ENCODE peak calls at places on chromosomes 4 and X, in ten cellular contexts. One of them, this sample, is unnamed.

GRCh38 chr4:162830899-162831298 is 335.8 kb downstream of the NAF1 start:
- DNase-seq in Ammon's horn: no peak
- DNase-seq in stimulated activated CD4-positive, alpha-beta T cell treated with anti-CD3 and anti-CD28 coated beads, Interleukin-2, amount 100 ng/mL, for 48 hours: no peak
- DNase-seq in GM06990: no peak
- DNase-seq in hypothalamus: no peak
- DNase-seq in HT1080: no peak
- DNase-seq in B cell: no peak
- DNase-seq in sciatic nerve: no peak
- DNase-seq in endodermal cell: no peak
- DNase-seq in glutamatergic neuron: no peak
- DNase-seq in this sample: no peak

GRCh38 chrX:65406532-65406931 is 128.1 kb downstream of the LAS1L start:
- DNase-seq in Ammon's horn: no peak
- DNase-seq in stimulated activated CD4-positive, alpha-beta T cell treated with anti-CD3 and anti-CD28 coated beads, Interleukin-2, amount 100 ng/mL, for 48 hours: peak
- DNase-seq in GM06990: no peak
- DNase-seq in hypothalamus: no peak
- DNase-seq in HT1080: no peak
- DNase-seq in B cell: peak
- DNase-seq in sciatic nerve: no peak
- DNase-seq in endodermal cell: no peak
- DNase-seq in glutamatergic neuron: peak
- DNase-seq in this sample: peak

GRCh38 chrX:112961981-112962380 is 121.3 kb upstream of the AMOT start:
- DNase-seq in Ammon's horn: no peak
- DNase-seq in stimulated activated CD4-positive, alpha-beta T cell treated with anti-CD3 and anti-CD28 coated beads, Interleukin-2, amount 100 ng/mL, for 48 hours: no peak
- DNase-seq in GM06990: no peak
- DNase-seq in hypothalamus: no peak
- DNase-seq in HT1080: no peak
- DNase-seq in B cell: no peak
- DNase-seq in sciatic nerve: no peak
- DNase-seq in endodermal cell: no peak
- DNase-seq in glutamatergic neuron: no peak
- DNase-seq in this sample: no peak

GRCh38 chr4:91502365-91502764 is 801.4 kb upstream of the GRID2 start:
- DNase-seq in Ammon's horn: no peak
- DNase-seq in stimulated activated CD4-positive, alpha-beta T cell treated with anti-CD3 and anti-CD28 coated beads, Interleukin-2, amount 100 ng/mL, for 48 hours: no peak
- DNase-seq in GM06990: no peak
- DNase-seq in hypothalamus: no peak
- DNase-seq in HT1080: peak
- DNase-seq in B cell: no peak
- DNase-seq in sciatic nerve: no peak
- DNase-seq in endodermal cell: peak
- DNase-seq in glutamatergic neuron: no peak
- DNase-seq in this sample: peak

GRCh38 chrX:72102760-72103159 is 29.0 kb downstream of the RTL5 start:
- DNase-seq in Ammon's horn: no peak
- DNase-seq in stimulated activated CD4-positive, alpha-beta T cell treated with anti-CD3 and anti-CD28 coated beads, Interleukin-2, amount 100 ng/mL, for 48 hours: no peak
- DNase-seq in GM06990: no peak
- DNase-seq in hypothalamus: no peak
- DNase-seq in HT1080: no peak
- DNase-seq in B cell: no peak
- DNase-seq in sciatic nerve: no peak
- DNase-seq in endodermal cell: peak
- DNase-seq in glutamatergic neuron: no peak
- DNase-seq in this sample: no peak

GRCh38 chr4:79852305-79852730 is 220.7 kb downstream of the ANTXR2 start:
- DNase-seq in Ammon's horn: no peak
- DNase-seq in stimulated activated CD4-positive, alpha-beta T cell treated with anti-CD3 and anti-CD28 coated beads, Interleukin-2, amount 100 ng/mL, for 48 hours: no peak
- DNase-seq in GM06990: no peak
- DNase-seq in hypothalamus: no peak
- DNase-seq in HT1080: peak
- DNase-seq in B cell: no peak
- DNase-seq in sciatic nerve: no peak
- DNase-seq in endodermal cell: peak
- DNase-seq in glutamatergic neuron: peak
- DNase-seq in this sample: no peak

GRCh38 chrX:91434351-91435168 is at the start of gene PABPC5:
- DNase-seq in Ammon's horn: peak
- DNase-seq in stimulated activated CD4-positive, alpha-beta T cell treated with anti-CD3 and anti-CD28 coated beads, Interleukin-2, amount 100 ng/mL, for 48 hours: no peak
- DNase-seq in GM06990: peak
- DNase-seq in hypothalamus: peak
- DNase-seq in HT1080: peak
- DNase-seq in B cell: no peak
- DNase-seq in sciatic nerve: peak
- DNase-seq in endodermal cell: peak
- DNase-seq in glutamatergic neuron: peak
- DNase-seq in this sample: peak

GRCh38 chrX:149461746-149462145 is 43.4 kb downstream of the IDS start:
- DNase-seq in Ammon's horn: no peak
- DNase-seq in stimulated activated CD4-positive, alpha-beta T cell treated with anti-CD3 and anti-CD28 coated beads, Interleukin-2, amount 100 ng/mL, for 48 hours: no peak
- DNase-seq in GM06990: no peak
- DNase-seq in hypothalamus: no peak
- DNase-seq in HT1080: no peak
- DNase-seq in B cell: no peak
- DNase-seq in sciatic nerve: no peak
- DNase-seq in endodermal cell: no peak
- DNase-seq in glutamatergic neuron: no peak
- DNase-seq in this sample: no peak

GRCh38 chr4:2862528-2862927 is 18.9 kb downstream of the ADD1 start:
- DNase-seq in Ammon's horn: no peak
- DNase-seq in stimulated activated CD4-positive, alpha-beta T cell treated with anti-CD3 and anti-CD28 coated beads, Interleukin-2, amount 100 ng/mL, for 48 hours: no peak
- DNase-seq in GM06990: no peak
- DNase-seq in hypothalamus: no peak
- DNase-seq in HT1080: peak
- DNase-seq in B cell: no peak
- DNase-seq in sciatic nerve: no peak
- DNase-seq in endodermal cell: peak
- DNase-seq in glutamatergic neuron: no peak
- DNase-seq in this sample: peak

GRCh38 chrX:29662101-29662500 is 553.3 kb upstream of the MAGEB2 start:
- DNase-seq in Ammon's horn: no peak
- DNase-seq in stimulated activated CD4-positive, alpha-beta T cell treated with anti-CD3 and anti-CD28 coated beads, Interleukin-2, amount 100 ng/mL, for 48 hours: no peak
- DNase-seq in GM06990: no peak
- DNase-seq in hypothalamus: no peak
- DNase-seq in HT1080: peak
- DNase-seq in B cell: no peak
- DNase-seq in sciatic nerve: no peak
- DNase-seq in endodermal cell: no peak
- DNase-seq in glutamatergic neuron: no peak
- DNase-seq in this sample: no peak

GRCh38 chr4:81562093-81562492 is 90.4 kb upstream of the RASGEF1B start:
- DNase-seq in Ammon's horn: no peak
- DNase-seq in stimulated activated CD4-positive, alpha-beta T cell treated with anti-CD3 and anti-CD28 coated beads, Interleukin-2, amount 100 ng/mL, for 48 hours: no peak
- DNase-seq in GM06990: peak
- DNase-seq in hypothalamus: no peak
- DNase-seq in HT1080: no peak
- DNase-seq in B cell: peak
- DNase-seq in sciatic nerve: no peak
- DNase-seq in endodermal cell: no peak
- DNase-seq in glutamatergic neuron: no peak
- DNase-seq in this sample: no peak

GRCh38 chrX:68018248-68019203 is 414.8 kb downstream of the OPHN1 start:
- DNase-seq in Ammon's horn: no peak
- DNase-seq in stimulated activated CD4-positive, alpha-beta T cell treated with anti-CD3 and anti-CD28 coated beads, Interleukin-2, amount 100 ng/mL, for 48 hours: peak
- DNase-seq in GM06990: no peak
- DNase-seq in hypothalamus: no peak
- DNase-seq in HT1080: peak
- DNase-seq in B cell: no peak
- DNase-seq in sciatic nerve: no peak
- DNase-seq in endodermal cell: peak
- DNase-seq in glutamatergic neuron: peak
- DNase-seq in this sample: peak

GRCh38 chr4:127311924-127312323 is 320.8 kb upstream of the INTU start:
- DNase-seq in Ammon's horn: no peak
- DNase-seq in stimulated activated CD4-positive, alpha-beta T cell treated with anti-CD3 and anti-CD28 coated beads, Interleukin-2, amount 100 ng/mL, for 48 hours: no peak
- DNase-seq in GM06990: no peak
- DNase-seq in hypothalamus: no peak
- DNase-seq in HT1080: no peak
- DNase-seq in B cell: no peak
- DNase-seq in sciatic nerve: no peak
- DNase-seq in endodermal cell: no peak
- DNase-seq in glutamatergic neuron: no peak
- DNase-seq in this sample: no peak

GRCh38 chrX:19183777-19184485 is 61.7 kb upstream of the ADGRG2 start:
- DNase-seq in Ammon's horn: no peak
- DNase-seq in stimulated activated CD4-positive, alpha-beta T cell treated with anti-CD3 and anti-CD28 coated beads, Interleukin-2, amount 100 ng/mL, for 48 hours: no peak
- DNase-seq in GM06990: no peak
- DNase-seq in hypothalamus: no peak
- DNase-seq in HT1080: no peak
- DNase-seq in B cell: no peak
- DNase-seq in sciatic nerve: no peak
- DNase-seq in endodermal cell: no peak
- DNase-seq in glutamatergic neuron: no peak
- DNase-seq in this sample: no peak

GRCh38 chr4:48268956-48269860 is at the start of gene TEC:
- DNase-seq in Ammon's horn: peak
- DNase-seq in stimulated activated CD4-positive, alpha-beta T cell treated with anti-CD3 and anti-CD28 coated beads, Interleukin-2, amount 100 ng/mL, for 48 hours: peak
- DNase-seq in GM06990: no peak
- DNase-seq in hypothalamus: no peak
- DNase-seq in HT1080: peak
- DNase-seq in B cell: peak
- DNase-seq in sciatic nerve: peak
- DNase-seq in endodermal cell: peak
- DNase-seq in glutamatergic neuron: peak
- DNase-seq in this sample: peak

GRCh38 chr4:173013232-173013932 is 155.2 kb upstream of the GALNT7 start:
- DNase-seq in Ammon's horn: peak
- DNase-seq in stimulated activated CD4-positive, alpha-beta T cell treated with anti-CD3 and anti-CD28 coated beads, Interleukin-2, amount 100 ng/mL, for 48 hours: peak
- DNase-seq in GM06990: no peak
- DNase-seq in hypothalamus: no peak
- DNase-seq in HT1080: peak
- DNase-seq in B cell: peak
- DNase-seq in sciatic nerve: no peak
- DNase-seq in endodermal cell: peak
- DNase-seq in glutamatergic neuron: peak
- DNase-seq in this sample: peak

GRCh38 chr4:151955721-151956340 is 195.0 kb upstream of the GATB start:
- DNase-seq in Ammon's horn: no peak
- DNase-seq in stimulated activated CD4-positive, alpha-beta T cell treated with anti-CD3 and anti-CD28 coated beads, Interleukin-2, amount 100 ng/mL, for 48 hours: no peak
- DNase-seq in GM06990: no peak
- DNase-seq in hypothalamus: no peak
- DNase-seq in HT1080: peak
- DNase-seq in B cell: no peak
- DNase-seq in sciatic nerve: no peak
- DNase-seq in endodermal cell: no peak
- DNase-seq in glutamatergic neuron: no peak
- DNase-seq in this sample: no peak

GRCh38 chrX:10754445-10754844 is 134.1 kb upstream of the MID1 start:
- DNase-seq in Ammon's horn: no peak
- DNase-seq in stimulated activated CD4-positive, alpha-beta T cell treated with anti-CD3 and anti-CD28 coated beads, Interleukin-2, amount 100 ng/mL, for 48 hours: no peak
- DNase-seq in GM06990: no peak
- DNase-seq in hypothalamus: no peak
- DNase-seq in HT1080: no peak
- DNase-seq in B cell: no peak
- DNase-seq in sciatic nerve: no peak
- DNase-seq in endodermal cell: no peak
- DNase-seq in glutamatergic neuron: no peak
- DNase-seq in this sample: no peak

GRCh38 chrX:23008431-23009099 is 8.8 kb downstream of the DDX53 start:
- DNase-seq in Ammon's horn: peak
- DNase-seq in stimulated activated CD4-positive, alpha-beta T cell treated with anti-CD3 and anti-CD28 coated beads, Interleukin-2, amount 100 ng/mL, for 48 hours: no peak
- DNase-seq in GM06990: no peak
- DNase-seq in hypothalamus: no peak
- DNase-seq in HT1080: peak
- DNase-seq in B cell: no peak
- DNase-seq in sciatic nerve: no peak
- DNase-seq in endodermal cell: no peak
- DNase-seq in glutamatergic neuron: no peak
- DNase-seq in this sample: peak

GRCh38 chr4:147963839-147964238 is 232.0 kb downstream of the ARHGAP10 start:
- DNase-seq in Ammon's horn: no peak
- DNase-seq in stimulated activated CD4-positive, alpha-beta T cell treated with anti-CD3 and anti-CD28 coated beads, Interleukin-2, amount 100 ng/mL, for 48 hours: no peak
- DNase-seq in GM06990: no peak
- DNase-seq in hypothalamus: no peak
- DNase-seq in HT1080: no peak
- DNase-seq in B cell: no peak
- DNase-seq in sciatic nerve: peak
- DNase-seq in endodermal cell: no peak
- DNase-seq in glutamatergic neuron: no peak
- DNase-seq in this sample: no peak

GRCh38 chr4:130478406-130478805 is 1382.5 kb downstream of the C4orf33 start:
- DNase-seq in Ammon's horn: no peak
- DNase-seq in stimulated activated CD4-positive, alpha-beta T cell treated with anti-CD3 and anti-CD28 coated beads, Interleukin-2, amount 100 ng/mL, for 48 hours: no peak
- DNase-seq in GM06990: no peak
- DNase-seq in hypothalamus: no peak
- DNase-seq in HT1080: peak
- DNase-seq in B cell: no peak
- DNase-seq in sciatic nerve: no peak
- DNase-seq in endodermal cell: peak
- DNase-seq in glutamatergic neuron: no peak
- DNase-seq in this sample: no peak

GRCh38 chr4:28225005-28225404 is 1364.4 kb downstream of the STIM2 start:
- DNase-seq in Ammon's horn: peak
- DNase-seq in stimulated activated CD4-positive, alpha-beta T cell treated with anti-CD3 and anti-CD28 coated beads, Interleukin-2, amount 100 ng/mL, for 48 hours: no peak
- DNase-seq in GM06990: no peak
- DNase-seq in hypothalamus: no peak
- DNase-seq in HT1080: peak
- DNase-seq in B cell: no peak
- DNase-seq in sciatic nerve: no peak
- DNase-seq in endodermal cell: peak
- DNase-seq in glutamatergic neuron: peak
- DNase-seq in this sample: peak

GRCh38 chr4:53781614-53782467 is 190.6 kb upstream of the LNX1 start:
- DNase-seq in Ammon's horn: no peak
- DNase-seq in stimulated activated CD4-positive, alpha-beta T cell treated with anti-CD3 and anti-CD28 coated beads, Interleukin-2, amount 100 ng/mL, for 48 hours: no peak
- DNase-seq in GM06990: no peak
- DNase-seq in hypothalamus: no peak
- DNase-seq in HT1080: no peak
- DNase-seq in B cell: no peak
- DNase-seq in sciatic nerve: no peak
- DNase-seq in endodermal cell: no peak
- DNase-seq in glutamatergic neuron: no peak
- DNase-seq in this sample: no peak

GRCh38 chrX:31199051-31199769 is 127.4 kb upstream of the FTHL17 start:
- DNase-seq in Ammon's horn: no peak
- DNase-seq in stimulated activated CD4-positive, alpha-beta T cell treated with anti-CD3 and anti-CD28 coated beads, Interleukin-2, amount 100 ng/mL, for 48 hours: no peak
- DNase-seq in GM06990: no peak
- DNase-seq in hypothalamus: no peak
- DNase-seq in HT1080: no peak
- DNase-seq in B cell: no peak
- DNase-seq in sciatic nerve: no peak
- DNase-seq in endodermal cell: no peak
- DNase-seq in glutamatergic neuron: no peak
- DNase-seq in this sample: no peak

This sample was measured in neural progenitor cell.